ENCODE peak calls at places on chromosomes 12 and 14, in four cellular contexts. One of them, this sample, is unnamed.

GRCh38 chr12:132539016-132539773 is 49.2 kb downstream of the FBRSL1 start:
- DNase-seq in stomach: no peak
- DNase-seq in stimulated activated CD8-positive, alpha-beta memory T cell treated with anti-CD3 and anti-CD28 coated beads, Interleukin-7, amount 100 ng/mL, for 24 hours: no peak
- DNase-seq in HT1080: no peak
- DNase-seq in this sample: no peak

GRCh38 chr12:54432815-54433164 is 13.7 kb upstream of the ITGA5 start:
- DNase-seq in stomach: no peak
- DNase-seq in stimulated activated CD8-positive, alpha-beta memory T cell treated with anti-CD3 and anti-CD28 coated beads, Interleukin-7, amount 100 ng/mL, for 24 hours: no peak
- DNase-seq in HT1080: no peak
- DNase-seq in this sample: no peak

GRCh38 chr12:55743131-55743921 is 404 bp downstream of the GDF11 start:
- DNase-seq in stomach: peak
- DNase-seq in stimulated activated CD8-positive, alpha-beta memory T cell treated with anti-CD3 and anti-CD28 coated beads, Interleukin-7, amount 100 ng/mL, for 24 hours: no peak
- DNase-seq in HT1080: peak
- DNase-seq in this sample: no peak

GRCh38 chr12:111405149-111405855 is 421 bp upstream of the SH2B3 start:
- DNase-seq in stomach: peak
- DNase-seq in stimulated activated CD8-positive, alpha-beta memory T cell treated with anti-CD3 and anti-CD28 coated beads, Interleukin-7, amount 100 ng/mL, for 24 hours: peak
- DNase-seq in HT1080: peak
- DNase-seq in this sample: peak

GRCh38 chr12:83823386-83824045 is 1089.1 kb downstream of the SLC6A15 start:
- DNase-seq in stomach: peak
- DNase-seq in stimulated activated CD8-positive, alpha-beta memory T cell treated with anti-CD3 and anti-CD28 coated beads, Interleukin-7, amount 100 ng/mL, for 24 hours: no peak
- DNase-seq in HT1080: peak
- DNase-seq in this sample: no peak

GRCh38 chr12:55996715-55997534 is at the start of gene SUOX:
- DNase-seq in stomach: peak
- DNase-seq in stimulated activated CD8-positive, alpha-beta memory T cell treated with anti-CD3 and anti-CD28 coated beads, Interleukin-7, amount 100 ng/mL, for 24 hours: no peak
- DNase-seq in HT1080: peak
- DNase-seq in this sample: peak

GRCh38 chr12:8048906-8049305 is 16.4 kb downstream of the FOXJ2 start:
- DNase-seq in stomach: no peak
- DNase-seq in stimulated activated CD8-positive, alpha-beta memory T cell treated with anti-CD3 and anti-CD28 coated beads, Interleukin-7, amount 100 ng/mL, for 24 hours: no peak
- DNase-seq in HT1080: no peak
- DNase-seq in this sample: no peak

GRCh38 chr12:74449872-74450271 is 87.8 kb upstream of the ATXN7L3B start:
- DNase-seq in stomach: no peak
- DNase-seq in stimulated activated CD8-positive, alpha-beta memory T cell treated with anti-CD3 and anti-CD28 coated beads, Interleukin-7, amount 100 ng/mL, for 24 hours: no peak
- DNase-seq in HT1080: peak
- DNase-seq in this sample: no peak

GRCh38 chr12:128572311-128572810 is 251.4 kb downstream of the SLC15A4 start:
- DNase-seq in stomach: no peak
- DNase-seq in stimulated activated CD8-positive, alpha-beta memory T cell treated with anti-CD3 and anti-CD28 coated beads, Interleukin-7, amount 100 ng/mL, for 24 hours: no peak
- DNase-seq in HT1080: peak
- DNase-seq in this sample: no peak

GRCh38 chr14:55458800-55459577 is 18.6 kb upstream of the TBPL2 start:
- DNase-seq in stomach: no peak
- DNase-seq in stimulated activated CD8-positive, alpha-beta memory T cell treated with anti-CD3 and anti-CD28 coated beads, Interleukin-7, amount 100 ng/mL, for 24 hours: no peak
- DNase-seq in HT1080: peak
- DNase-seq in this sample: no peak

GRCh38 chr14:56216631-56217379 is 98.6 kb downstream of the PELI2 start:
- DNase-seq in stomach: peak
- DNase-seq in stimulated activated CD8-positive, alpha-beta memory T cell treated with anti-CD3 and anti-CD28 coated beads, Interleukin-7, amount 100 ng/mL, for 24 hours: no peak
- DNase-seq in HT1080: no peak
- DNase-seq in this sample: peak

GRCh38 chr12:54161481-54162437 is 27.0 kb downstream of the SMUG1 start:
- DNase-seq in stomach: no peak
- DNase-seq in stimulated activated CD8-positive, alpha-beta memory T cell treated with anti-CD3 and anti-CD28 coated beads, Interleukin-7, amount 100 ng/mL, for 24 hours: no peak
- DNase-seq in HT1080: no peak
- DNase-seq in this sample: no peak

GRCh38 chr12:64611430-64612286 is 1.4 kb downstream of the RASSF3 start:
- DNase-seq in stomach: peak
- DNase-seq in stimulated activated CD8-positive, alpha-beta memory T cell treated with anti-CD3 and anti-CD28 coated beads, Interleukin-7, amount 100 ng/mL, for 24 hours: no peak
- DNase-seq in HT1080: peak
- DNase-seq in this sample: peak

GRCh38 chr14:56118611-56119181 is 485 bp downstream of the PELI2 start:
- DNase-seq in stomach: peak
- DNase-seq in stimulated activated CD8-positive, alpha-beta memory T cell treated with anti-CD3 and anti-CD28 coated beads, Interleukin-7, amount 100 ng/mL, for 24 hours: no peak
- DNase-seq in HT1080: no peak
- DNase-seq in this sample: no peak

GRCh38 chr12:85659754-85660530 is 176.3 kb downstream of the RASSF9 start:
- DNase-seq in stomach: no peak
- DNase-seq in stimulated activated CD8-positive, alpha-beta memory T cell treated with anti-CD3 and anti-CD28 coated beads, Interleukin-7, amount 100 ng/mL, for 24 hours: no peak
- DNase-seq in HT1080: no peak
- DNase-seq in this sample: no peak

GRCh38 chr14:102095231-102095870 is 8.5 kb upstream of the HSP90AA1 start:
- DNase-seq in stomach: no peak
- DNase-seq in stimulated activated CD8-positive, alpha-beta memory T cell treated with anti-CD3 and anti-CD28 coated beads, Interleukin-7, amount 100 ng/mL, for 24 hours: no peak
- DNase-seq in HT1080: peak
- DNase-seq in this sample: no peak

GRCh38 chr14:82642425-82642824 is 1108.8 kb upstream of the SEL1L start:
- DNase-seq in stomach: no peak
- DNase-seq in stimulated activated CD8-positive, alpha-beta memory T cell treated with anti-CD3 and anti-CD28 coated beads, Interleukin-7, amount 100 ng/mL, for 24 hours: no peak
- DNase-seq in HT1080: peak
- DNase-seq in this sample: no peak

GRCh38 chr12:108151505-108152178 is 22.6 kb downstream of the WSCD2 start:
- DNase-seq in stomach: no peak
- DNase-seq in stimulated activated CD8-positive, alpha-beta memory T cell treated with anti-CD3 and anti-CD28 coated beads, Interleukin-7, amount 100 ng/mL, for 24 hours: no peak
- DNase-seq in HT1080: no peak
- DNase-seq in this sample: no peak

GRCh38 chr14:94775082-94775874 is 5.4 kb upstream of the GSC start:
- DNase-seq in stomach: no peak
- DNase-seq in stimulated activated CD8-positive, alpha-beta memory T cell treated with anti-CD3 and anti-CD28 coated beads, Interleukin-7, amount 100 ng/mL, for 24 hours: no peak
- DNase-seq in HT1080: no peak
- DNase-seq in this sample: no peak

GRCh38 chr14:68939893-68940613 is 39.0 kb downstream of the ACTN1 start:
- DNase-seq in stomach: peak
- DNase-seq in stimulated activated CD8-positive, alpha-beta memory T cell treated with anti-CD3 and anti-CD28 coated beads, Interleukin-7, amount 100 ng/mL, for 24 hours: no peak
- DNase-seq in HT1080: peak
- DNase-seq in this sample: no peak

GRCh38 chr12:104966677-104967076 is 8.6 kb upstream of the SLC41A2 start:
- DNase-seq in stomach: no peak
- DNase-seq in stimulated activated CD8-positive, alpha-beta memory T cell treated with anti-CD3 and anti-CD28 coated beads, Interleukin-7, amount 100 ng/mL, for 24 hours: no peak
- DNase-seq in HT1080: no peak
- DNase-seq in this sample: no peak

GRCh38 chr14:49923442-49923841 is 30.6 kb downstream of the ARF6 start:
- DNase-seq in stomach: no peak
- DNase-seq in stimulated activated CD8-positive, alpha-beta memory T cell treated with anti-CD3 and anti-CD28 coated beads, Interleukin-7, amount 100 ng/mL, for 24 hours: no peak
- DNase-seq in HT1080: no peak
- DNase-seq in this sample: no peak

GRCh38 chr12:49462103-49462739 is 76.6 kb upstream of the KCNH3 start:
- DNase-seq in stomach: peak
- DNase-seq in stimulated activated CD8-positive, alpha-beta memory T cell treated with anti-CD3 and anti-CD28 coated beads, Interleukin-7, amount 100 ng/mL, for 24 hours: no peak
- DNase-seq in HT1080: no peak
- DNase-seq in this sample: no peak

GRCh38 chr14:62117718-62118164 is 355.5 kb downstream of the SNAPC1 start:
- DNase-seq in stomach: no peak
- DNase-seq in stimulated activated CD8-positive, alpha-beta memory T cell treated with anti-CD3 and anti-CD28 coated beads, Interleukin-7, amount 100 ng/mL, for 24 hours: no peak
- DNase-seq in HT1080: no peak
- DNase-seq in this sample: no peak

GRCh38 chr14:35932659-35933159 is 106.6 kb downstream of the BRMS1L start:
- DNase-seq in stomach: no peak
- DNase-seq in stimulated activated CD8-positive, alpha-beta memory T cell treated with anti-CD3 and anti-CD28 coated beads, Interleukin-7, amount 100 ng/mL, for 24 hours: no peak
- DNase-seq in HT1080: no peak
- DNase-seq in this sample: no peak

GRCh38 chr14:37195327-37195726 is 2.4 kb upstream of the MIPOL1 start:
- DNase-seq in stomach: no peak
- DNase-seq in stimulated activated CD8-positive, alpha-beta memory T cell treated with anti-CD3 and anti-CD28 coated beads, Interleukin-7, amount 100 ng/mL, for 24 hours: no peak
- DNase-seq in HT1080: peak
- DNase-seq in this sample: no peak

GRCh38 chr12:129195081-129195480 is 341.8 kb downstream of the GLT1D1 start:
- DNase-seq in stomach: no peak
- DNase-seq in stimulated activated CD8-positive, alpha-beta memory T cell treated with anti-CD3 and anti-CD28 coated beads, Interleukin-7, amount 100 ng/mL, for 24 hours: no peak
- DNase-seq in HT1080: no peak
- DNase-seq in this sample: no peak

GRCh38 chr14:104510794-104511611 is 68.6 kb upstream of the C14orf180 start:
- DNase-seq in stomach: peak
- DNase-seq in stimulated activated CD8-positive, alpha-beta memory T cell treated with anti-CD3 and anti-CD28 coated beads, Interleukin-7, amount 100 ng/mL, for 24 hours: no peak
- DNase-seq in HT1080: no peak
- DNase-seq in this sample: no peak

GRCh38 chr12:24759155-24759554 is 189.7 kb downstream of the BCAT1 start:
- DNase-seq in stomach: no peak
- DNase-seq in stimulated activated CD8-positive, alpha-beta memory T cell treated with anti-CD3 and anti-CD28 coated beads, Interleukin-7, amount 100 ng/mL, for 24 hours: no peak
- DNase-seq in HT1080: peak
- DNase-seq in this sample: no peak

GRCh38 chr14:104294628-104294982 is 156.2 kb downstream of the KIF26A start:
- DNase-seq in stomach: no peak
- DNase-seq in stimulated activated CD8-positive, alpha-beta memory T cell treated with anti-CD3 and anti-CD28 coated beads, Interleukin-7, amount 100 ng/mL, for 24 hours: no peak
- DNase-seq in HT1080: no peak
- DNase-seq in this sample: no peak

GRCh38 chr12:118328486-118329340 is 44.0 kb downstream of the TAOK3 start:
- DNase-seq in stomach: no peak
- DNase-seq in stimulated activated CD8-positive, alpha-beta memory T cell treated with anti-CD3 and anti-CD28 coated beads, Interleukin-7, amount 100 ng/mL, for 24 hours: no peak
- DNase-seq in HT1080: no peak
- DNase-seq in this sample: no peak

GRCh38 chr14:68789002-68789797 is 3.7 kb downstream of the ZFP36L1 start:
- DNase-seq in stomach: peak
- DNase-seq in stimulated activated CD8-positive, alpha-beta memory T cell treated with anti-CD3 and anti-CD28 coated beads, Interleukin-7, amount 100 ng/mL, for 24 hours: no peak
- DNase-seq in HT1080: peak
- DNase-seq in this sample: peak

GRCh38 chr12:19130224-19131019 is 889 bp downstream of the PLEKHA5 start:
- DNase-seq in stomach: peak
- DNase-seq in stimulated activated CD8-positive, alpha-beta memory T cell treated with anti-CD3 and anti-CD28 coated beads, Interleukin-7, amount 100 ng/mL, for 24 hours: no peak
- DNase-seq in HT1080: peak
- DNase-seq in this sample: no peak

GRCh38 chr12:112303004-112303403 is 79.2 kb downstream of the HECTD4 start:
- DNase-seq in stomach: no peak
- DNase-seq in stimulated activated CD8-positive, alpha-beta memory T cell treated with anti-CD3 and anti-CD28 coated beads, Interleukin-7, amount 100 ng/mL, for 24 hours: peak
- DNase-seq in HT1080: peak
- DNase-seq in this sample: no peak

GRCh38 chr14:100533647-100534485 is 53.4 kb downstream of the BEGAIN start:
- DNase-seq in stomach: peak
- DNase-seq in stimulated activated CD8-positive, alpha-beta memory T cell treated with anti-CD3 and anti-CD28 coated beads, Interleukin-7, amount 100 ng/mL, for 24 hours: no peak
- DNase-seq in HT1080: no peak
- DNase-seq in this sample: no peak

GRCh38 chr12:40312982-40313576 is 88.3 kb downstream of the LRRK2 start:
- DNase-seq in stomach: no peak
- DNase-seq in stimulated activated CD8-positive, alpha-beta memory T cell treated with anti-CD3 and anti-CD28 coated beads, Interleukin-7, amount 100 ng/mL, for 24 hours: no peak
- DNase-seq in HT1080: no peak
- DNase-seq in this sample: no peak

GRCh38 chr12:32822344-32822743 is 66.6 kb upstream of the YARS2 start:
- DNase-seq in stomach: no peak
- DNase-seq in stimulated activated CD8-positive, alpha-beta memory T cell treated with anti-CD3 and anti-CD28 coated beads, Interleukin-7, amount 100 ng/mL, for 24 hours: no peak
- DNase-seq in HT1080: no peak
- DNase-seq in this sample: no peak

GRCh38 chr14:23883684-23884540 is 69.7 kb upstream of the DHRS4 start:
- DNase-seq in stomach: peak
- DNase-seq in stimulated activated CD8-positive, alpha-beta memory T cell treated with anti-CD3 and anti-CD28 coated beads, Interleukin-7, amount 100 ng/mL, for 24 hours: no peak
- DNase-seq in HT1080: no peak
- DNase-seq in this sample: no peak

GRCh38 chr12:57622293-57623245 is 10.4 kb downstream of the B4GALNT1 start:
- DNase-seq in stomach: no peak
- DNase-seq in stimulated activated CD8-positive, alpha-beta memory T cell treated with anti-CD3 and anti-CD28 coated beads, Interleukin-7, amount 100 ng/mL, for 24 hours: no peak
- DNase-seq in HT1080: no peak
- DNase-seq in this sample: no peak